ENCODE peak calls at places on chromosomes 5 and 9, in seven cellular contexts. B is Peyer's patch, D is GM23248, H is GM12878, P is tibial nerve, Z is breast epithelium, J is GM23338. O is an unnamed sample.

GRCh38 chr5:76325876-76326491 is 77.1 kb upstream of the IQGAP2 start:
- DNase-seq in B (peak; percentile 53), D (no peak), H (no peak), P (no peak), Z (no peak), J (no peak), O (no peak)

GRCh38 chr9:105329729-105330082 is 85.3 kb downstream of the SLC44A1 start:
- DNase-seq in B (no peak), D (peak; percentile 50), H (no peak), P (no peak), Z (no peak), J (no peak), O (no peak)

GRCh38 chr5:101012880-101013279 is 109.8 kb upstream of the ST8SIA4 start:
- DNase-seq in B (no peak), D (no peak), H (no peak), P (no peak), Z (no peak), J (peak; percentile 24), O (no peak)

GRCh38 chr5:64836190-64836750 is 67.5 kb downstream of the CWC27 start:
- DNase-seq in B (no peak), D (no peak), H (no peak), P (no peak), Z (no peak), J (no peak), O (no peak)

GRCh38 chr5:1295650-1296037 is 776 bp upstream of the TERT start:
- DNase-seq in B (no peak), D (no peak), H (no peak), P (no peak), Z (no peak), J (no peak), O (no peak)

GRCh38 chr5:116009806-116010205 is 22.5 kb upstream of the ARL14EPL start:
- DNase-seq in B (no peak), D (peak; percentile 64), H (no peak), P (no peak), Z (no peak), J (no peak), O (no peak)

GRCh38 chr9:15725953-15726352 is 173.1 kb downstream of the CCDC171 start:
- DNase-seq in B (no peak), D (peak; percentile 53), H (no peak), P (no peak), Z (no peak), J (no peak), O (no peak)

GRCh38 chr5:170173227-170173626 is 59.6 kb upstream of the C5orf58 start:
- DNase-seq in B (no peak), D (peak; percentile 78), H (no peak), P (no peak), Z (no peak), J (no peak), O (no peak)

GRCh38 chr5:37776826-37777225 is 63.0 kb downstream of the GDNF start:
- DNase-seq in B (no peak), D (peak; percentile 93), H (no peak), P (no peak), Z (no peak), J (no peak), O (no peak)

GRCh38 chr5:39500656-39501295 is 76.0 kb upstream of the DAB2 start:
- DNase-seq in B (no peak), D (peak; percentile 61), H (no peak), P (no peak), Z (no peak), J (no peak), O (no peak)

GRCh38 chr9:83707518-83707767 is 315 bp downstream of the UBQLN1 start:
- DNase-seq in B (no peak), D (peak; percentile 95), H (no peak), P (peak; percentile 40), Z (peak; percentile 67), J (no peak), O (peak; percentile 29)

GRCh38 chr5:71601222-71602026 is 14.3 kb downstream of the MCCC2 start:
- DNase-seq in B (peak; percentile 24), D (peak; percentile 95), H (peak; percentile 20), P (no peak), Z (peak; percentile 70), J (peak; percentile 86), O (peak; percentile 84)

GRCh38 chr5:157222506-157223230 is 42.0 kb downstream of the ITK start:
- DNase-seq in B (no peak), D (peak; percentile 84), H (no peak), P (no peak), Z (no peak), J (no peak), O (no peak)

GRCh38 chr9:132683873-132684272 is 13.6 kb downstream of the GTF3C4 start:
- DNase-seq in B (no peak), D (no peak), H (no peak), P (no peak), Z (no peak), J (no peak), O (no peak)

GRCh38 chr9:132679946-132680620 is 9.8 kb downstream of the GTF3C4 start:
- DNase-seq in B (no peak), D (no peak), H (no peak), P (no peak), Z (no peak), J (no peak), O (no peak)

GRCh38 chr9:132677976-132678375 is 7.7 kb downstream of the GTF3C4 start:
- DNase-seq in B (no peak), D (no peak), H (no peak), P (no peak), Z (no peak), J (no peak), O (no peak)

DNA sequence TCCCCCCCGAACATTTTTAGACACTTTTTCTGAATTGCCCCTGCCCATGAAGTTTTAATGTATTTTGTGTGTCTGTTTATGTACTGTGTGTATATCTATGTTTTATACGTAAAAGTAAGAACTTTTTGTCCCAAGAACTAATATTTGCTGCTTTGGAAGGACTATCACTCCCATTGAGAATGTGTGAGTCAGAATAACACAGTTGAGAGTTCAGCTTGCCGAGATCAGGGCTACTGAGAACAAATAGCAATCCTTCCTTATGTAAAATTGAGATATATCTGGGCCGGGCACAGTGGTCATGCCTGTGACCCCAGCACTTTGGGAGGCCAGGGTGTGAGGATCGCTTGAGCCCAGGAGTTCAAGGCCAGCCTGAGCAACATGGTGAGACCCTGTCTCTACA is 11.3 kb downstream of the GTF3C4 start:
- DNase-seq in B (no peak), D (no peak), H (no peak), P (no peak), Z (no peak), J (no peak), O (no peak)
- H3K36me3 ChIP-seq in B (no peaks in the 10 kb centered on the region), D (peaks cover 41% of the 10 kb centered on the region), H (peaks cover 19% of the 10 kb centered on the region), P (peaks cover 2% of the 10 kb centered on the region), Z (no peaks in the 10 kb centered on the region), J (peaks cover 56% of the 10 kb centered on the region), O (peaks cover 6% of the 10 kb centered on the region)

DNA sequence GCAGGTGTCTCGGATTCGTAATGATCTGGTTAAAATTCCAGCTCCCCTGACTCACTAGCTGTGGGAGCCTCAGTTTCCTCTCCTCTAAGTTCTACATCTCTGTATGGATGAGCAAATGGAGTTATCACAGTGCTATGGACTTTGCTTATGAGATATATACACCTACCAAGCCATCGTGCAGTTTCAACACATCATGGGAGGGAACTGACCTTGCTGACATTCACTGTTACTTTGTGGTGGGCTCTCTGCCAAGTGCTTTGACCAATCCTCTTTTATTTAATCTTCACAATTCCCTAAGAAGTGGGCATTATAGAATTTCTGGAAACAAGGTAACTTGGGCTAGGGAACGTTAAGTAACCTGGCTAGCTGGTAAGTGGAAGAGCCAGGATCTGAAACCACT is 70.2 kb downstream of the PTPN3 start:
- DNase-seq in B (no peak), D (no peak), H (no peak), P (no peak), Z (no peak), J (no peak), O (no peak)
- H3K36me3 ChIP-seq in B (no peaks in the 10 kb centered on the region), D (no peaks in the 10 kb centered on the region), H (no peaks in the 10 kb centered on the region), P (no peaks in the 10 kb centered on the region), Z (no peaks in the 10 kb centered on the region), J (no peaks in the 10 kb centered on the region), O (peaks cover 4% of the 10 kb centered on the region)

DNA sequence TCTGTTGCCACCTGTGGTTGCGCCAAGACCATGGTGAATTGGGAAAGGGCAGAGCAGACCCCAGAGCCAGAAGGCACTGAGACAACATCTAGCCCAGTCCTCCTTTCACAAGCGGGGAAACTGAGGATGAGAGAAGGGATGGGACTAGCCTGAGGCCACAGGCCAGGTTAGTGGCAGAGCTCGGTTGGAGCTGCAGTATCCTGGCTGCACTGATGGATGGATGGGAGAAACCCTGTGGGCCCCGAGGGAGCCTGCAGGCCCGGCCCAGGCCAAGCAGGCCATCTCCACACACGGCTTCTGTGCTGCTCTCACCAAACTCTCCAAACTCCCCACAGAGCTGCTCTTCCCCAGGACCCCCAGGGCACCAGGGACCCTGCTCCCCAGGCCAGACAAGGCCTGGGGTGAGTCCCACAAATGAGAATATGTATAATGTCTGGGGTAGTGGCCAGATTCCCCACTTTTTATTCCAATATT is 60.2 kb downstream of the TSTD2 start:
- DNase-seq in B (no peak), D (no peak), H (no peak), P (no peak), Z (no peak), J (no peak), O (no peak)
- H3K36me3 ChIP-seq in B (no peaks in the 10 kb centered on the region), D (no peaks in the 10 kb centered on the region), H (peaks cover 5% of the 10 kb centered on the region), P (no peaks in the 10 kb centered on the region), Z (no peaks in the 10 kb centered on the region), J (no peaks in the 10 kb centered on the region), O (no peaks in the 10 kb centered on the region)

GRCh38 chr9:121118266-121118665 is 43.5 kb downstream of the CNTRL start:
- DNase-seq in B (no peak), D (no peak), H (no peak), P (no peak), Z (no peak), J (no peak), O (no peak)
- H3K36me3 ChIP-seq in B (no peaks in the 10 kb centered on the region), D (no peaks in the 10 kb centered on the region), H (peaks cover 4% of the 10 kb centered on the region), P (no peaks in the 10 kb centered on the region), Z (no peaks in the 10 kb centered on the region), J (no peaks in the 10 kb centered on the region), O (no peaks in the 10 kb centered on the region)

DNA sequence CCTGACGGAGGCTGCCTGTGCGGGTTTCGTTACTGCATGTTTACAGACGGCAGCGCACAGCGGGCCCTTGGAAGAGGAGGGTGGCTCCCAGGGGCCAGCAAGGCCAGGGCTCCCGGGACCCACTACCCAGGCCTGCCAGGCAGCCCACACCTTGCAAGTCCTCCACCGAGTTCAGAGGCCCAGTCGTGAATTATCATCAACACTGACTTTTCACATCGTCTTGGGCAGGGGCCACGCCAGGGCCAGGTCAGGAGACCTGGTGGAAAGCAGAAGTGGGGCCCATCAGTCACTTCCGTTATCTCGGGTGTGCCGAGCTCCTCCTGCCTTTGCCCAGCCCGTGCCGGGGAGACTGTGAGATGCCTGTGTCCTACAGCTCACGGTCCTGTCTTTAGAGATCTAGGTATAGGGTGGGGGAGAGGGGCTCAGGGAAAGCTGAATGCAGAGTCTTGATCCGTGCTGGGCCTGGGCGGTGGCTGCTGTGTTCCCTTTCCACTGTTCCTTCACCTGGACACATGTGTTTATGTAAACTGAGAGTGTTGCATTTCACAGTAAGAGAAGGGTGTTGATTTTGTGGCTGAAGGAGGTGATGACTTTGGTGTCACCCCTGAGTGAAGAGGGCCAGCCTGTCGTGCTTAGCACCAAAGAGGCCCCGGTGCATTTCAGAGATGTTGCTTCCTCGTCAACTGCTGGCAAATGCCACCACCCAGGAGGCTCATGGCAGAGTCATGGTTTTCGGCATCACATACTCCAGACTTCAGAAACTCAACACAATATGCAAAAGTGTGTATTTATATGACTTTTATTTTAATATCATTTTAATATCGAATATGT is 175.2 kb downstream of the GAPVD1 start:
- DNase-seq in B (peak; percentile 36), D (no peak), H (no peak), P (no peak), Z (no peak), J (no peak), O (no peak)
- H3K36me3 ChIP-seq in B (no peaks in the 10 kb centered on the region), D (peaks cover 4% of the 10 kb centered on the region), H (peaks cover 17% of the 10 kb centered on the region), P (no peaks in the 10 kb centered on the region), Z (no peaks in the 10 kb centered on the region), J (no peaks in the 10 kb centered on the region), O (no peaks in the 10 kb centered on the region)

O was measured in kidney epithelial cell.